ENCODE peak calls at places on chromosomes 3 and 15, in four cellular contexts. O is adrenal gland, W is HFFc6, S is A549. X is an unnamed sample.
A peak's percentile ranks its signal among the peaks of the same experiment; 100 is the strongest.

GRCh38 chr3:62607287-62608029 is 234.1 kb upstream of the FEZF2 start:
- DNase-seq in S (no peak), O (no peak), W (peak; percentile 66), X (peak; percentile 46)

GRCh38 chr3:66433522-66433782 is 67.4 kb downstream of the LRIG1 start:
- DNase-seq in S (no peak), W (no peak), O (no peak), X (no peak)

GRCh38 chr15:29904731-29905417 is 82.6 kb upstream of the TJP1 start:
- DNase-seq in S (no peak), W (peak; percentile 16), O (no peak), X (no peak)

GRCh38 chr3:56831572-56831971 is 29.8 kb upstream of the ARHGEF3 start:
- DNase-seq in W (no peak), S (no peak), O (no peak), X (no peak)

GRCh38 chr3:12952322-12953200 is 111.2 kb upstream of the RPL32 start:
- DNase-seq in O (no peak), S (no peak), W (no peak), X (no peak)

GRCh38 chr3:146326875-146327543 is 76.1 kb upstream of the PLSCR4 start:
- DNase-seq in S (peak; percentile 66), W (peak; percentile 68), O (peak; percentile 51), X (peak; percentile 39)

GRCh38 chr3:184234224-184234623 is 4.8 kb downstream of the VWA5B2 start:
- DNase-seq in O (peak; percentile 97), S (peak; percentile 67), W (peak; percentile 91), X (no peak)

GRCh38 chr15:52735231-52736089 is 54.7 kb downstream of the ONECUT1 start:
- DNase-seq in W (peak; percentile 67), S (peak; percentile 83), O (peak; percentile 51), X (peak; percentile 73)

GRCh38 chr15:62665449-62665848 is 377.1 kb upstream of the TPM1 start:
- DNase-seq in O (no peak), W (no peak), S (no peak), X (no peak)

GRCh38 chr3:20406621-20407020 is 220.6 kb upstream of the SGO1 start:
- DNase-seq in O (no peak), W (no peak), S (no peak), X (no peak)

GRCh38 chr15:90046846-90047481 is 45.8 kb downstream of the ZNF710 start:
- DNase-seq in O (no peak), S (no peak), W (no peak), X (no peak)

GRCh38 chr3:43789028-43789427 is 98.3 kb downstream of the ABHD5 start:
- DNase-seq in O (no peak), S (no peak), W (no peak), X (no peak)

GRCh38 chr15:100515758-100516157 is 13.0 kb downstream of the CERS3 start:
- DNase-seq in W (no peak), O (no peak), S (no peak), X (no peak)

GRCh38 chr3:183518446-183519185 is 36.9 kb downstream of the KLHL6 start:
- DNase-seq in W (no peak), O (no peak), S (no peak), X (no peak)

GRCh38 chr3:12922299-12922698 is 80.9 kb upstream of the RPL32 start:
- DNase-seq in W (no peak), O (no peak), S (no peak), X (no peak)

GRCh38 chr3:60064210-60065178 is 1014.7 kb upstream of the CFAP20DC start:
- DNase-seq in W (no peak), O (no peak), S (no peak), X (no peak)

GRCh38 chr3:88641033-88641604 is 466.3 kb upstream of the EPHA3 start:
- DNase-seq in W (no peak), S (no peak), O (no peak), X (no peak)

GRCh38 chr3:48222616-48223513 is at the start of gene CAMP:
- DNase-seq in S (peak; percentile 33), O (peak; percentile 63), W (no peak), X (no peak)

GRCh38 chr3:106126016-106126525 is 257.3 kb upstream of the CBLB start:
- DNase-seq in O (no peak), W (no peak), S (no peak), X (peak; percentile 7)

GRCh38 chr3:131217296-131217741 is 164.3 kb upstream of the NUDT16 start:
- DNase-seq in O (peak; percentile 66), W (peak; percentile 29), S (peak; percentile 52), X (no peak)

GRCh38 chr3:195421410-195421809 is 21.4 kb downstream of the ACAP2 start:
- DNase-seq in S (no peak), O (no peak), W (no peak), X (no peak)

GRCh38 chr3:42023380-42023779 is 61.5 kb upstream of the ULK4 start:
- DNase-seq in S (no peak), W (no peak), O (no peak), X (no peak)

GRCh38 chr3:17158941-17159682 is 274.4 kb downstream of the PLCL2 start:
- DNase-seq in O (peak; percentile 36), W (no peak), S (no peak), X (no peak)

DNA sequence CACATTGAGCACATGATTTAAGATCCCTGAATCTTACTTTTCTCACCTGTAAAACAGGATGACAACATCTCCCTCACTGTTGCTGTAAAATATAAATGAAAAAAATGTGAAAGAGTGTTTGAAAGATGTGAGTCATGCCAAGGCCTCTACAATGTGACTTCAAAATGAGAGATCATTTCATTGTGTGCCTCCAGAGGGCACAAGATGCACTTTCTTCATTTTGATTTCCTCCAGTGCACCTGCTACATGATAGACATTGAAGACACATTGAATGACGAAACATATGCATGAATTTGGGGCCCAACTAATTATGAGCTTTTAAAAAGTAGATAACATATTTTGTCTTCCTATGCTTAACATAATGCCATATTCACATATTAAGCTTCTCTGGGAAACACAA is 170.3 kb downstream of the MOBP start:
- DNase-seq in S (peak; percentile 62), W (peak; percentile 62), O (no peak), X (peak; percentile 14)
- TF ChIP-seq CTCF in S (no peak), W (peak; percentile 71), O (no peak), X (peak; percentile 17)

DNA sequence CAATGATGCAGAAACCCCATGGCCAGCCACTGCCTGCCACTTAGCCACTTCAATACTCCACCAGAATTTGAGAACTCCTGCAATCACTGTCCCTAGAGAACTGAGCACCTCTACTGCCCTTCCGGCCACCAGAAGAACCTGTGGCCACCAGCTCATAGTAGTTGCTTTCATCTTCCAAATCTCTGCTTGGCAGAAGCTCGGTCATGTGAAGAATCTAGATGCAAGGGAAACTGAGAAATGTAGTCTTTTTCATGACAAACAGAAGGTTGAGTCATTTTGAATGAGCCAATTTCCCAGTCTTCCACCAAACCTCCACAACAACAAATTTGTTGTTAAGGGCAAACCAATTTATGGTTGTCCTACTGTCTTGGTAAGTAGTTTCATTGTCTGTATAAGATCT is 27.9 kb upstream of the SSR3 start:
- DNase-seq in O (no peak), S (no peak), W (no peak), X (no peak)
- TF ChIP-seq CTCF in O (no peak), S (no peak), W (no peak), X (no peak)

GRCh38 chr3:97821810-97822775 is at the start of gene CRYBG3:
- DNase-seq in S (peak; percentile 73), O (peak; percentile 82), W (peak; percentile 77), X (peak; percentile 32)

GRCh38 chr3:97815149-97815917 is 6.5 kb upstream of the CRYBG3 start:
- DNase-seq in S (no peak), O (no peak), W (no peak), X (no peak)

GRCh38 chr3:97821413-97821809 is 400 bp upstream of the CRYBG3 start:
- DNase-seq in S (no peak), O (peak; percentile 64), W (peak; percentile 61), X (no peak)

GRCh38 chr3:97820780-97821179 is 1.0 kb upstream of the CRYBG3 start:
- DNase-seq in O (no peak), W (no peak), S (no peak), X (no peak)

GRCh38 chr3:97817965-97818364 is 3.8 kb upstream of the CRYBG3 start:
- DNase-seq in W (no peak), O (no peak), S (no peak), X (no peak)
- TF ChIP-seq CTCF in W (no peak), O (no peak), S (no peak), X (no peak)

DNA sequence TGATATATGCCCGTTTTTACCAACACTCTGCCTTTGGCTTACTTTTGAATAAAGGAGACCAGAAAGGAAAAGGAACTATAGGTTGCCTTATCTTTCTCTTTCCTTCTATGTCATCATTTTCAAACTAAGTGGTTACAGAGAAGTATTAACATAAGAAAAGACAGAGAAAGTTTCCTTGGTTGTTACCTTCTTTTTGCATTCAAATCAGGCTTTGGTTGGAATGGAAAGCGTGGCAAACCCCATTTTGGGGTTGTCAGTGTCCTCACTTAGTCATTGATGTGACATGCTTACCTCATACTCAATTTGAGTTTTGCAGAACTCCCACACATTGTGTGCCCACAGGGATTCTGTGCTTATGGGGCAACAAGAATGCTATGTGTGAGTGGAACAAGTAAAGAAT is 3.7 kb upstream of the THRB start:
- DNase-seq in S (no peak), O (no peak), W (no peak), X (no peak)
- TF ChIP-seq CTCF in S (no peak), O (no peak), W (no peak), X (no peak)

GRCh38 chr3:38137615-38138346 is 680 bp upstream of the MYD88 start:
- DNase-seq in O (no peak), W (no peak), S (no peak), X (no peak)
- TF ChIP-seq CTCF in O (no peak), W (peak; percentile 24), S (no peak), X (peak; percentile 4)

GRCh38 chr15:96657096-96657495 is 326.6 kb downstream of the NR2F2 start:
- DNase-seq in S (no peak), O (no peak), W (no peak), X (no peak)
- TF ChIP-seq CTCF in S (no peak), O (no peak), W (no peak), X (no peak)

GRCh38 chr3:126836220-126836860 is 132.3 kb downstream of the CHCHD6 start:
- DNase-seq in S (no peak), O (no peak), W (no peak), X (no peak)

GRCh38 chr3:126834596-126835471 is 130.8 kb downstream of the CHCHD6 start:
- DNase-seq in W (peak; percentile 13), O (no peak), S (no peak), X (no peak)

GRCh38 chr3:126832933-126833332 is 128.9 kb downstream of the CHCHD6 start:
- DNase-seq in S (no peak), W (no peak), O (no peak), X (no peak)

GRCh38 chr3:126837773-126838172 is 133.7 kb downstream of the CHCHD6 start:
- DNase-seq in O (no peak), S (no peak), W (no peak), X (no peak)

DNA sequence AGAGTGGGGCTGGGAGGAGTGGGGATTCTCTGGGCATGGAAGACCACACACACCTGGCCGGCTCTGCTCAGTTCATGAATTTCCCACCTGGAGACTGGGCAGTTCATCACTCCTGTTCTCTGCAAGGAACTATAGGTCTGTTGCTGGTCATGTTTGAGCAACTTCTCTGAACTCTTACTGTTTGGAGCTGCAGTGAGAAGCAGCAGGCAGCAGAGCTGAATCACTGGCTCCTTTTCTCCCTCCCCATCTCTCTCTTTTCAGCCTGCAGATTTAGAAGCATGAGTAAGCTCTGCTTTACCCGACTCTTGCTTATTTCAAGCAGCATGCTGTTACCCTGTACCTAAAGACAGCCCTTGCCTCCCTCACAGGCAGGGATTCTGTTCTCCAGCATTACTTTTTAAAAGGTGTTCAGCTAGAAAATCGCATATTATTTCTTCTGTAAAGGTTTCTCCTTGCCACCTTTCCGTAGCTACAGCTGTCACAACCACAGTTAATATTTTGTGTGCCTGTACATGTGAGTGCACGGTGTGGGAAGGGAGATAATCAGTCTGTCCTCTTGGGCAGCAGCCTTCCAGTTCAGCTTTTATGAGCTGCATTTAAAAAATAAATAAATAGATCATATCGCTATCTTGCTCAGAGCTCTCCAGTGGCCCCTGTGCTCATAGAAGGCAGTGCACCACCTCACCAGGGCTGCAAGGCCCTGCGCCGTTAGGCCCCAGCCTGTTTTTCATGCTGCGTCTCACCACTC is 131.6 kb downstream of the CHCHD6 start:
- DNase-seq in O (no peak), S (peak; percentile 19), W (peak; percentile 74), X (no peak)
- TF ChIP-seq CTCF in O (peak; percentile 24), S (no peak), W (peak; percentile 61), X (peak; percentile 20)